ENCODE peak calls at places on chromosomes 5 and 9, in six cellular contexts. A is fibroblast of pulmonary artery; O is Kasumi-1; Z is HFF-Myc; X is activated CD8-positive, alpha-beta T cell treated with anti-CD3 and anti-CD28 coated beads for 36 hours; N is stomach. K is an unnamed sample.

GRCh38 chr5:33299621-33300208 is 141.1 kb upstream of the TARS1 start:
- DNase-seq in N (no peak), X (no peak), O (peak), Z (no peak), A (peak), K (peak)

GRCh38 chr5:120778491-120779293 is 314.6 kb downstream of the PRR16 start:
- DNase-seq in O (no peak), Z (no peak), A (peak), N (no peak), X (no peak), K (peak)

GRCh38 chr5:14326035-14326909 is 183.1 kb downstream of the TRIO start:
- DNase-seq in N (no peak), X (no peak), A (no peak), Z (no peak), O (no peak), K (no peak)

GRCh38 chr9:114078021-114078780 is at the start of gene AMBP:
- DNase-seq in N (peak), O (no peak), A (no peak), X (no peak), Z (no peak), K (no peak)

GRCh38 chr5:16057277-16057676 is 122.3 kb downstream of the MARCHF11 start:
- DNase-seq in X (no peak), A (peak), Z (no peak), N (no peak), O (no peak), K (peak)

GRCh38 chr5:76625087-76625860 is 2.1 kb upstream of the F2RL2 start:
- DNase-seq in O (no peak), X (no peak), Z (no peak), N (no peak), A (no peak), K (no peak)

GRCh38 chr5:180802325-180803180 is at the start of gene MGAT1:
- DNase-seq in A (peak), X (peak), Z (no peak), N (peak), O (peak), K (peak)

GRCh38 chr9:92440751-92441046 is 16.4 kb upstream of the OMD start:
- DNase-seq in A (no peak), X (no peak), N (no peak), Z (no peak), O (no peak), K (no peak)

GRCh38 chr9:113886471-113886870 is 10.4 kb downstream of the ZNF618 start:
- DNase-seq in Z (no peak), X (no peak), A (no peak), O (no peak), N (no peak), K (no peak)

GRCh38 chr9:24832307-24832706 is 286.6 kb upstream of the IZUMO3 start:
- DNase-seq in N (no peak), A (no peak), O (peak), X (peak), Z (no peak), K (no peak)

GRCh38 chr5:54580997-54581741 is 63.6 kb downstream of the SNX18 start:
- DNase-seq in O (no peak), N (no peak), Z (no peak), A (peak), X (no peak), K (peak)

GRCh38 chr9:71549023-71549422 is 219.3 kb downstream of the CEMIP2 start:
- DNase-seq in O (no peak), X (no peak), N (no peak), Z (no peak), A (no peak), K (no peak)

GRCh38 chr5:144072518-144072927 is 97.9 kb downstream of the YIPF5 start:
- DNase-seq in X (no peak), Z (peak), A (peak), O (no peak), N (no peak), K (peak)

GRCh38 chr5:169219961-169220360 is 81.0 kb downstream of the SLIT3 start:
- DNase-seq in Z (no peak), X (no peak), N (no peak), O (no peak), A (no peak), K (no peak)

GRCh38 chr5:56566374-56567249 is 248.7 kb upstream of the MAP3K1 start:
- DNase-seq in Z (no peak), X (no peak), A (no peak), N (no peak), O (no peak), K (no peak)

GRCh38 chr5:12323637-12324229 is 419.5 kb upstream of the CTNND2 start:
- DNase-seq in Z (no peak), N (no peak), A (no peak), X (no peak), O (no peak), K (no peak)

GRCh38 chr9:93962041-93962440 is 6.9 kb upstream of the BARX1 start:
- DNase-seq in Z (no peak), A (no peak), O (no peak), N (no peak), X (no peak), K (no peak)

GRCh38 chr5:68698025-68698940 is 395.5 kb upstream of the SLC30A5 start:
- DNase-seq in Z (no peak), X (no peak), A (no peak), O (no peak), N (no peak), K (no peak)

GRCh38 chr5:178147406-178147805 is 6.3 kb downstream of the NHP2 start:
- DNase-seq in O (no peak), Z (no peak), N (no peak), X (no peak), A (no peak), K (no peak)

GRCh38 chr5:154788212-154788611 is 33.0 kb downstream of the LARP1 start:
- DNase-seq in A (no peak), X (no peak), Z (no peak), O (no peak), N (no peak), K (no peak)

GRCh38 chr5:32278403-32278802 is 34.3 kb downstream of the MTMR12 start:
- DNase-seq in Z (no peak), N (no peak), X (peak), A (peak), O (no peak), K (no peak)

GRCh38 chr9:33465096-33465495 is 8.6 kb downstream of the NOL6 start:
- DNase-seq in X (no peak), N (no peak), Z (no peak), A (no peak), O (no peak), K (no peak)

GRCh38 chr5:133794066-133794465 is 174.4 kb downstream of the C5orf15 start:
- DNase-seq in X (no peak), Z (no peak), A (no peak), O (no peak), N (no peak), K (no peak)

GRCh38 chr9:69134412-69134811 is 39.7 kb upstream of the TJP2 start:
- DNase-seq in N (no peak), O (no peak), X (no peak), A (no peak), Z (no peak), K (no peak)

GRCh38 chr9:108445431-108446018 is 410.3 kb downstream of the ACTL7B start:
- DNase-seq in A (no peak), O (no peak), Z (no peak), X (no peak), N (no peak), K (no peak)

GRCh38 chr5:74040065-74040551 is 414.1 kb downstream of the ARHGEF28 start:
- DNase-seq in X (no peak), A (peak), O (no peak), N (no peak), Z (peak), K (peak)

GRCh38 chr9:34256104-34256503 is 73.0 kb downstream of the KIF24 start:
- DNase-seq in A (no peak), O (peak), Z (no peak), N (no peak), X (peak), K (no peak)

GRCh38 chr9:1235650-1236401 is 185.7 kb downstream of the DMRT2 start:
- DNase-seq in N (no peak), Z (no peak), A (no peak), X (no peak), O (no peak), K (no peak)

GRCh38 chr9:33932078-33932807 is 115.3 kb downstream of the UBE2R2 start:
- DNase-seq in X (no peak), A (no peak), N (no peak), Z (no peak), O (no peak), K (no peak)

GRCh38 chr5:131289738-131290137 is 25.9 kb downstream of the CDC42SE2 start:
- DNase-seq in Z (no peak), O (no peak), N (no peak), A (no peak), X (peak), K (no peak)

K was measured in AG20443.